ENCODE peak calls at places on chromosomes 12 and 14, in nine cellular contexts. E, X, C, N, R, D, H, G and W are unnamed samples.

GRCh38 chr12:75641031-75641780 is 129.8 kb upstream of the KRR1 start:
- DNase-seq in E (no peak), X (peak), C (no peak), N (no peak), R (peak), D (no peak), H (no peak), G (peak), W (peak)

GRCh38 chr12:8698830-8699330 is 1.1 kb downstream of the RIMKLB start:
- DNase-seq in E (no peak), X (no peak), C (no peak), N (no peak), R (peak), D (no peak), H (no peak), G (no peak), W (no peak)

GRCh38 chr12:2682301-2683282 is 112.2 kb upstream of the FKBP4 start:
- DNase-seq in E (peak), X (peak), C (peak), N (peak), R (peak), D (no peak), H (no peak), G (peak), W (peak)

GRCh38 chr14:104353921-104354701 is 215.7 kb downstream of the KIF26A start:
- DNase-seq in E (no peak), X (no peak), C (no peak), N (no peak), R (no peak), D (no peak), H (no peak), G (no peak), W (peak)

GRCh38 chr12:123519151-123520001 is 14.1 kb downstream of the RILPL1 start:
- DNase-seq in E (no peak), X (no peak), C (no peak), N (no peak), R (peak), D (no peak), H (no peak), G (peak), W (no peak)

GRCh38 chr12:24378548-24379011 is 429.1 kb upstream of the SOX5 start:
- DNase-seq in E (no peak), X (no peak), C (no peak), N (peak), R (peak), D (no peak), H (peak), G (peak), W (no peak)

GRCh38 chr14:52067873-52068740 is 752 bp downstream of the NID2 start:
- DNase-seq in E (peak), X (no peak), C (peak), N (no peak), R (peak), D (no peak), H (peak), G (peak), W (peak)

GRCh38 chr14:54566410-54567223 is at the start of gene SAMD4A:
- DNase-seq in E (peak), X (peak), C (peak), N (peak), R (peak), D (peak), H (peak), G (peak), W (peak)

GRCh38 chr14:69133206-69134125 is 19.5 kb downstream of the DCAF5 start:
- DNase-seq in E (no peak), X (no peak), C (peak), N (no peak), R (peak), D (no peak), H (no peak), G (peak), W (peak)

GRCh38 chr12:118136559-118137003 is 657 bp downstream of the PEBP1 start:
- DNase-seq in E (peak), X (peak), C (peak), N (no peak), R (peak), D (no peak), H (no peak), G (peak), W (peak)

GRCh38 chr14:50541159-50541567 is 8.8 kb upstream of the MAP4K5 start:
- DNase-seq in E (no peak), X (no peak), C (no peak), N (no peak), R (no peak), D (no peak), H (no peak), G (no peak), W (no peak)

GRCh38 chr12:12683298-12683697 is 12.7 kb downstream of the GPR19 start:
- DNase-seq in E (no peak), X (no peak), C (no peak), N (no peak), R (no peak), D (no peak), H (no peak), G (no peak), W (no peak)

GRCh38 chr12:91250273-91250672 is 67.7 kb upstream of the DCN start:
- DNase-seq in E (no peak), X (no peak), C (no peak), N (no peak), R (peak), D (no peak), H (no peak), G (no peak), W (no peak)

GRCh38 chr14:102508410-102508773 is 1.2 kb downstream of the ANKRD9 start:
- DNase-seq in E (no peak), X (no peak), C (no peak), N (no peak), R (no peak), D (no peak), H (no peak), G (no peak), W (no peak)